ENCODE peak calls at places on chromosome 10, in seven cellular contexts. U is GM12878, K is K562, O is SK-N-SH, V is H1, I is GM12891, J is HepG2. C is an unnamed sample.

GRCh38 chr10:91779011-91779605 is 19.1 kb upstream of the TNKS2 start:
- DNase-seq in U (no peak), K (no peak), O (no peak), V (no peak), I (no peak), J (no peak), C (no peak)

GRCh38 chr10:109737626-109738025 is 185.7 kb downstream of the XPNPEP1 start:
- DNase-seq in U (no peak), K (no peak), O (no peak), V (no peak), I (no peak), J (no peak), C (no peak)

GRCh38 chr10:43315535-43316245 is 48.8 kb upstream of the RASGEF1A start:
- DNase-seq in U (no peak), K (no peak), O (no peak), V (no peak), I (no peak), J (peak), C (no peak)

GRCh38 chr10:79403441-79404230 is 41.8 kb downstream of the ZCCHC24 start:
- DNase-seq in U (no peak), K (no peak), O (no peak), V (no peak), I (no peak), J (peak), C (no peak)

GRCh38 chr10:115871855-115872254 is 401.2 kb downstream of the GFRA1 start:
- DNase-seq in U (no peak), K (no peak), O (peak), V (no peak), I (no peak), J (no peak), C (no peak)

GRCh38 chr10:69655868-69656555 is 26.0 kb downstream of the FAM241B start:
- DNase-seq in U (no peak), K (no peak), O (no peak), V (no peak), I (no peak), J (no peak), C (no peak)

GRCh38 chr10:122441961-122442360 is 12.5 kb upstream of the ARMS2 start:
- DNase-seq in U (no peak), K (no peak), O (no peak), V (no peak), I (no peak), J (peak), C (no peak)

GRCh38 chr10:78038105-78038504 is 4.4 kb downstream of the RPS24 start:
- DNase-seq in U (no peak), K (no peak), O (no peak), V (no peak), I (no peak), J (no peak), C (no peak)

GRCh38 chr10:30495687-30496086 is 61.7 kb downstream of the MAP3K8 start:
- DNase-seq in U (no peak), K (no peak), O (no peak), V (no peak), I (no peak), J (no peak), C (no peak)

GRCh38 chr10:2985729-2986232 is 81.6 kb upstream of the PFKP start:
- DNase-seq in U (no peak), K (peak), O (no peak), V (peak), I (no peak), J (no peak), C (no peak)

GRCh38 chr10:10599994-10600393 is 417.7 kb upstream of the CELF2 start:
- DNase-seq in U (no peak), K (no peak), O (no peak), V (no peak), I (no peak), J (no peak), C (no peak)

GRCh38 chr10:14593806-14594205 is 180.9 kb downstream of the FAM107B start:
- DNase-seq in U (no peak), K (no peak), O (no peak), V (no peak), I (no peak), J (no peak), C (no peak)

GRCh38 chr10:75432176-75432575 is 752 bp downstream of the LRMDA start:
- DNase-seq in U (no peak), K (no peak), O (no peak), V (no peak), I (no peak), J (peak), C (no peak)

GRCh38 chr10:116316533-116316932 is 7.7 kb upstream of the CCDC172 start:
- DNase-seq in U (no peak), K (no peak), O (no peak), V (no peak), I (no peak), J (no peak), C (no peak)

GRCh38 chr10:70432101-70432500 is 9.4 kb downstream of the NODAL start:
- DNase-seq in U (no peak), K (no peak), O (no peak), V (no peak), I (no peak), J (peak), C (no peak)

DNA sequence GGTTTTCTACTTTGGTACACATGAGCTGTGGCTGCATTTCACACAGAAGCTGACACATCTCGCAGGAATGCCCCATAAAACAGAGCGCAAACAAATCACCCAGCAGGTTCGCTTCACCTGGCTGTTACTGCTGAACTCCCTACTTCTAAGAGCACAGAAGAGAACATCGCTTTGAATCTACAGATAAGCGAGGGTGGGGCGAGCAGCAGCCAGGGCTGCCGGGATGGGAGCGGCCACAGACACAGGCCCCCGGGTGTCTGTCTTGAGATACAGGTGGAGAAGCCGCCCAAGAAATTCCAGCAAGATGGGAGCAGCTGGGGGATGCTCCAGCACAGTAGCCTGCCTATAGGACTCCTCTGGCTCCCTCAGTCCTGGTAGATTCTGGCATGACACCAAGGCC is 27.4 kb downstream of the OGDHL start:
- DNase-seq in U (no peak), K (no peak), O (no peak), V (no peak), I (no peak), J (no peak), C (no peak)
- TF ChIP-seq TAF1 in U (no peak), K (no peak), O (no peak), V (no peak), I (no peak), J (no peak), C (no peak)

DNA sequence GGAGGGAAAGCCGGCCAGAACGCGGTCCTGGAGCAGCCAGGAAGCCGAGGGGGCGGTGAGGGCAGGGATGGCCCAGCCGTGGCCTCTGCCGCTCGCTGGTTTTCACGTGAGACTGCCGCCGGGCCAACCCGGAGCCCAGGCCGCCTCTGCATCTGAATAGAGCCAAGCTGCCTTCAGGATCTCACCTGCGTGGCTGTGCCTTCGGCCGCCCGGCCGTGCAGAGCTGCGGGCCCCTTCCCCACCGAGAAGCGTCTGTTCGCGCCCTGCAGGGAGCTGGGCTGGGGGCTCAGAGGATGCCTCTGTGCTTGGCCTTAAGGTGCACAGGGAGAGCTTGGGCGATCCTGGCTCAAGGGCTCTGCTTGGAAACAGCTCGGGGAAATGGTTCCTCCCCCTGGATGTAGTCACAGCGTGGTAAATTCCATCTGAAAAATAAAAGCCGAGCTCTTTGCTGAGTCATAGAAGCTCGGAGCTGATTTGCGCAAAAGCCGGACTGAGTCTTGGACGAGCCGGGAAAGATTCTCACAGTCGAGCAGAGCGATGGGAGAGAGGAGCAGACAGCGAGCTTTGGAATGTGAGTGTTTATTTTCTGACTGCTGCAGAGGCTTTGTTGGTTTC is at the start of gene JAKMIP3:
- DNase-seq in U (no peak), K (peak), O (no peak), V (no peak), I (no peak), J (peak), C (no peak)
- TF ChIP-seq POLR2AphosphoS5 in U (no peak), K (no peak), O (no peak), V (no peak), I (no peak), J (no peak), C (no peak)

GRCh38 chr10:4283841-4284610 is 499.0 kb upstream of the KLF6 start:
- DNase-seq in U (no peak), K (no peak), O (no peak), V (no peak), I (no peak), J (no peak), C (no peak)
- TF ChIP-seq TAF1 in U (no peak), K (no peak), O (no peak), V (no peak), I (no peak), J (no peak), C (no peak)

GRCh38 chr10:97401455-97401919 is 347 bp upstream of the RRP12 start:
- DNase-seq in U (no peak), K (no peak), O (no peak), V (no peak), I (no peak), J (no peak), C (no peak)

GRCh38 chr10:97404044-97404443 is 2.9 kb upstream of the RRP12 start:
- DNase-seq in U (no peak), K (no peak), O (no peak), V (no peak), I (no peak), J (no peak), C (no peak)

GRCh38 chr10:97400665-97401454 is at the start of gene RRP12:
- DNase-seq in U (peak), K (peak), O (peak), V (peak), I (peak), J (peak), C (peak)

GRCh38 chr10:97396056-97396455 is 5.1 kb downstream of the RRP12 start:
- DNase-seq in U (no peak), K (no peak), O (no peak), V (no peak), I (no peak), J (no peak), C (no peak)

GRCh38 chr10:97399843-97400545 is 1.1 kb downstream of the RRP12 start:
- DNase-seq in U (no peak), K (peak), O (peak), V (no peak), I (no peak), J (peak), C (no peak)
- TF ChIP-seq POLR2AphosphoS5 in U (no peak), K (no peak), O (peak), V (no peak), I (no peak), J (no peak), C (no peak)

GRCh38 chr10:117631276-117632151 is 89.0 kb downstream of the EMX2 start:
- DNase-seq in U (no peak), K (no peak), O (no peak), V (no peak), I (no peak), J (no peak), C (no peak)
- TF ChIP-seq TAF1 in U (no peak), K (no peak), O (no peak), V (no peak), I (no peak), J (no peak), C (no peak)

GRCh38 chr10:129656642-129657041 is 189.6 kb downstream of the MGMT start:
- DNase-seq in U (no peak), K (no peak), O (no peak), V (no peak), I (no peak), J (no peak), C (no peak)

GRCh38 chr10:129657297-129657974 is 190.4 kb downstream of the MGMT start:
- DNase-seq in U (no peak), K (no peak), O (no peak), V (no peak), I (no peak), J (no peak), C (no peak)

GRCh38 chr10:129658673-129659072 is 191.6 kb downstream of the MGMT start:
- DNase-seq in U (no peak), K (peak), O (no peak), V (no peak), I (no peak), J (peak), C (no peak)

GRCh38 chr10:129662386-129662785 is 195.3 kb downstream of the MGMT start:
- DNase-seq in U (no peak), K (no peak), O (no peak), V (no peak), I (no peak), J (no peak), C (no peak)

DNA sequence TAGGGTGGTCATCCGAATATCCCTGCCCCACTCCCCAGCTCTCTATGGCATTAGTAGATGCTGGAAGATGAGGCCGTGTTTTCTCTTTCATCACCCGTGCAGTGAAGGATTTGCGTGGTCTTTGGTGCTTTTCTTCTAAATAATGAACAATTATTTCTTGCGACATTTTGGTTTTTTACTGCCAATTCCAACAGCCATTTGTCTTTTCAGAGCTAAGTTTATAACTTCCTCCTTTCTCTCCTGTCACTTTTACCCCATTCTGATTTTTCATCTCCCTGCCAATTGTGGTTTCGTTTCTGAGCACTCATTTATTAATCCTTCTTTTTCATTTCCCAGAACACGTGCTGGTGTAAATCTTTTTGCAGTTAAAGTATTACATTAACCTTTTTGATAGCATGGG is 192.8 kb downstream of the MGMT start:
- DNase-seq in U (no peak), K (no peak), O (no peak), V (no peak), I (no peak), J (no peak), C (no peak)
- TF ChIP-seq POLR2AphosphoS5 in U (no peak), K (no peak), O (no peak), V (no peak), I (no peak), J (no peak), C (no peak)